ENCODE peak calls at places on chromosomes 3 and 15, in eight cellular contexts. H is sigmoid colon; W is posterior cingulate gyrus; L is NCI-H510A; O is stimulated activated naive CD4-positive, alpha-beta T cell treated with Interleukin-2 at 50 U/mL for 16 hours; P is NCI-H1092; N is left cardiac atrium; C is esophagus muscularis mucosa. D is an unnamed sample.

GRCh38 chr3:42732196-42732828 is 29.7 kb upstream of the HHATL start:
- DNase-seq in C (no peak), W (peak), N (no peak), L (no peak), P (no peak), O (no peak), H (peak), D (no peak)

GRCh38 chr15:41969851-41970431 is 2.4 kb downstream of the EHD4 start:
- DNase-seq in W (no peak), C (no peak), O (peak), P (no peak), N (no peak), L (no peak), H (no peak), D (no peak)

GRCh38 chr15:32855942-32856341 is 138.1 kb downstream of the GREM1 start:
- DNase-seq in L (no peak), W (no peak), O (no peak), P (no peak), N (no peak), H (no peak), C (no peak), D (no peak)

GRCh38 chr3:15269091-15269989 is 63.0 kb downstream of the SH3BP5 start:
- DNase-seq in W (peak), N (peak), L (no peak), H (peak), C (peak), O (peak), P (no peak), D (peak)

GRCh38 chr3:109643590-109643989 is 306.2 kb upstream of the DPPA4 start:
- DNase-seq in H (no peak), P (no peak), O (no peak), N (no peak), L (no peak), W (no peak), C (no peak), D (no peak)

GRCh38 chr15:62118446-62118964 is 46.6 kb downstream of the C2CD4B start:
- DNase-seq in W (no peak), N (no peak), C (no peak), O (no peak), L (no peak), H (no peak), P (no peak), D (no peak)

GRCh38 chr3:31423522-31423921 is 109.2 kb upstream of the STT3B start:
- DNase-seq in H (no peak), C (no peak), O (no peak), N (no peak), P (no peak), L (no peak), W (no peak), D (no peak)

GRCh38 chr3:188387921-188388320 is 234.0 kb downstream of the LPP start:
- DNase-seq in H (no peak), N (no peak), C (no peak), O (no peak), L (no peak), P (no peak), W (no peak), D (no peak)

GRCh38 chr15:22951381-22952280 is 28.5 kb downstream of the CYFIP1 start:
- DNase-seq in N (no peak), H (peak), L (no peak), C (no peak), P (no peak), W (peak), O (no peak), D (no peak)

GRCh38 chr15:82710926-82711490 is 1.3 kb upstream of the AP3B2 start:
- DNase-seq in C (no peak), W (no peak), L (no peak), N (no peak), H (no peak), P (no peak), O (no peak), D (no peak)

GRCh38 chr15:29668120-29668602 is 154.1 kb downstream of the TJP1 start:
- DNase-seq in O (no peak), H (peak), P (peak), C (no peak), W (peak), L (peak), N (peak), D (peak)

D was measured in osteocyte.